ENCODE peak calls at places on chromosome 6, in six cellular contexts. One of them, this sample, is unnamed.

GRCh38 chr6:149389509-149390297 is 10.4 kb upstream of the SUMO4 start:
- DNase-seq in neural crest cell: no peak
- DNase-seq in CD4-positive, alpha-beta T cell: no peak
- DNase-seq in hepatocyte: no peak
- DNase-seq in CD8-positive, alpha-beta T cell: no peak
- DNase-seq in psoas muscle: no peak
- DNase-seq in this sample: no peak

GRCh38 chr6:67361264-67361663 is 1273.8 kb upstream of the ADGRB3 start:
- DNase-seq in neural crest cell: no peak
- DNase-seq in CD4-positive, alpha-beta T cell: no peak
- DNase-seq in hepatocyte: no peak
- DNase-seq in CD8-positive, alpha-beta T cell: no peak
- DNase-seq in psoas muscle: no peak
- DNase-seq in this sample: no peak

GRCh38 chr6:15495375-15495901 is 167.4 kb downstream of the DTNBP1 start:
- DNase-seq in neural crest cell: no peak
- DNase-seq in CD4-positive, alpha-beta T cell: no peak
- DNase-seq in hepatocyte: no peak
- DNase-seq in CD8-positive, alpha-beta T cell: no peak
- DNase-seq in psoas muscle: peak; percentile 92
- DNase-seq in this sample: no peak

GRCh38 chr6:159754401-159754800 is 7.4 kb upstream of the ACAT2 start:
- DNase-seq in neural crest cell: no peak
- DNase-seq in CD4-positive, alpha-beta T cell: no peak
- DNase-seq in hepatocyte: no peak
- DNase-seq in CD8-positive, alpha-beta T cell: no peak
- DNase-seq in psoas muscle: no peak
- DNase-seq in this sample: no peak

GRCh38 chr6:116476021-116476678 is 15.0 kb downstream of the CALHM6 start:
- DNase-seq in neural crest cell: no peak
- DNase-seq in CD4-positive, alpha-beta T cell: no peak
- DNase-seq in hepatocyte: no peak
- DNase-seq in CD8-positive, alpha-beta T cell: no peak
- DNase-seq in psoas muscle: no peak
- DNase-seq in this sample: peak; percentile 57

GRCh38 chr6:16092140-16092539 is 36.7 kb upstream of the MYLIP start:
- DNase-seq in neural crest cell: no peak
- DNase-seq in CD4-positive, alpha-beta T cell: no peak
- DNase-seq in hepatocyte: no peak
- DNase-seq in CD8-positive, alpha-beta T cell: no peak
- DNase-seq in psoas muscle: no peak
- DNase-seq in this sample: no peak

GRCh38 chr6:36054415-36054814 is 26.8 kb downstream of the MAPK14 start:
- DNase-seq in neural crest cell: no peak
- DNase-seq in CD4-positive, alpha-beta T cell: no peak
- DNase-seq in hepatocyte: no peak
- DNase-seq in CD8-positive, alpha-beta T cell: no peak
- DNase-seq in psoas muscle: no peak
- DNase-seq in this sample: no peak

GRCh38 chr6:113102761-113103160 is 754.4 kb upstream of the MARCKS start:
- DNase-seq in neural crest cell: no peak
- DNase-seq in CD4-positive, alpha-beta T cell: no peak
- DNase-seq in hepatocyte: no peak
- DNase-seq in CD8-positive, alpha-beta T cell: no peak
- DNase-seq in psoas muscle: no peak
- DNase-seq in this sample: no peak

GRCh38 chr6:48419992-48420391 is 309.0 kb upstream of the PTCHD4 start:
- DNase-seq in neural crest cell: no peak
- DNase-seq in CD4-positive, alpha-beta T cell: no peak
- DNase-seq in hepatocyte: no peak
- DNase-seq in CD8-positive, alpha-beta T cell: no peak
- DNase-seq in psoas muscle: no peak
- DNase-seq in this sample: no peak

GRCh38 chr6:13172294-13172693 is 156.0 kb downstream of the TBC1D7 start:
- DNase-seq in neural crest cell: no peak
- DNase-seq in CD4-positive, alpha-beta T cell: no peak
- DNase-seq in hepatocyte: no peak
- DNase-seq in CD8-positive, alpha-beta T cell: no peak
- DNase-seq in psoas muscle: no peak
- DNase-seq in this sample: no peak

GRCh38 chr6:139732451-139732850 is 358.0 kb upstream of the CITED2 start:
- DNase-seq in neural crest cell: no peak
- DNase-seq in CD4-positive, alpha-beta T cell: no peak
- DNase-seq in hepatocyte: peak; percentile 22
- DNase-seq in CD8-positive, alpha-beta T cell: no peak
- DNase-seq in psoas muscle: peak; percentile 53
- DNase-seq in this sample: no peak

GRCh38 chr6:103215835-103216234 is 1643.9 kb downstream of the HACE1 start:
- DNase-seq in neural crest cell: no peak
- DNase-seq in CD4-positive, alpha-beta T cell: no peak
- DNase-seq in hepatocyte: no peak
- DNase-seq in CD8-positive, alpha-beta T cell: no peak
- DNase-seq in psoas muscle: no peak
- DNase-seq in this sample: no peak

GRCh38 chr6:83384751-83385150 is 46.1 kb downstream of the ME1 start:
- DNase-seq in neural crest cell: no peak
- DNase-seq in CD4-positive, alpha-beta T cell: no peak
- DNase-seq in hepatocyte: no peak
- DNase-seq in CD8-positive, alpha-beta T cell: no peak
- DNase-seq in psoas muscle: no peak
- DNase-seq in this sample: no peak

GRCh38 chr6:83378621-83379388 is 52.0 kb downstream of the ME1 start:
- DNase-seq in neural crest cell: no peak
- DNase-seq in CD4-positive, alpha-beta T cell: no peak
- DNase-seq in hepatocyte: no peak
- DNase-seq in CD8-positive, alpha-beta T cell: no peak
- DNase-seq in psoas muscle: no peak
- DNase-seq in this sample: no peak

DNA sequence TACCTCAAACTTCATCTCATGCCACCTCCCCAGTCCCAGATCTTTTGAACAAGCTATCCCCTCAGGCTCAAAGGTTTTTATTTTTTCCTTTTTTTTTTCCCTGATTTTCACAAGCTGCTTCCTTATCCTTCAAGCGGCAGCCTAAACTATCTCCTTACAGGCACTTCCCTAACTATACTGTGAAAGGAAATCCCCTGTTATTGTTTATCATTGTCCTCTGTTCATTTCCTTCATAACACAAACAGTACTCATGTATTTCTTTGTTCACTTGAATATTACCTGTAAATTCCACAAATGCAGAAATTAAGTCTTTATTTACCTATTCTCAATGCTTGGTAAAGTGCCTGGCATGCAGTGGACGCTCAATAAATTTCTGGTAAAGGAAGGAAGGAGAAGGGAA is 48.9 kb downstream of the ME1 start:
- DNase-seq in neural crest cell: no peak
- DNase-seq in CD4-positive, alpha-beta T cell: no peak
- DNase-seq in hepatocyte: no peak
- DNase-seq in CD8-positive, alpha-beta T cell: no peak
- DNase-seq in psoas muscle: no peak
- DNase-seq in this sample: no peak
- TF ChIP-seq CTCF in neural crest cell: no peak
- TF ChIP-seq CTCF in CD4-positive, alpha-beta T cell: no peak
- TF ChIP-seq CTCF in hepatocyte: no peak
- TF ChIP-seq CTCF in CD8-positive, alpha-beta T cell: no peak
- TF ChIP-seq CTCF in psoas muscle: no peak
- TF ChIP-seq CTCF in this sample: no peak

GRCh38 chr6:3159805-3160781 is 2.7 kb upstream of the TUBB2A start:
- DNase-seq in neural crest cell: no peak
- DNase-seq in CD4-positive, alpha-beta T cell: peak; percentile 53
- DNase-seq in hepatocyte: peak; percentile 93
- DNase-seq in CD8-positive, alpha-beta T cell: peak; percentile 71
- DNase-seq in psoas muscle: no peak
- DNase-seq in this sample: no peak

GRCh38 chr6:3163248-3163594 is 5.9 kb upstream of the TUBB2A start:
- DNase-seq in neural crest cell: no peak
- DNase-seq in CD4-positive, alpha-beta T cell: no peak
- DNase-seq in hepatocyte: no peak
- DNase-seq in CD8-positive, alpha-beta T cell: no peak
- DNase-seq in psoas muscle: peak; percentile 72
- DNase-seq in this sample: no peak

GRCh38 chr6:3164388-3164787 is 7.0 kb upstream of the TUBB2A start:
- DNase-seq in neural crest cell: no peak
- DNase-seq in CD4-positive, alpha-beta T cell: no peak
- DNase-seq in hepatocyte: no peak
- DNase-seq in CD8-positive, alpha-beta T cell: no peak
- DNase-seq in psoas muscle: no peak
- DNase-seq in this sample: no peak

GRCh38 chr6:3162067-3162497 is 4.7 kb upstream of the TUBB2A start:
- DNase-seq in neural crest cell: no peak
- DNase-seq in CD4-positive, alpha-beta T cell: no peak
- DNase-seq in hepatocyte: peak; percentile 36
- DNase-seq in CD8-positive, alpha-beta T cell: no peak
- DNase-seq in psoas muscle: no peak
- DNase-seq in this sample: no peak

DNA sequence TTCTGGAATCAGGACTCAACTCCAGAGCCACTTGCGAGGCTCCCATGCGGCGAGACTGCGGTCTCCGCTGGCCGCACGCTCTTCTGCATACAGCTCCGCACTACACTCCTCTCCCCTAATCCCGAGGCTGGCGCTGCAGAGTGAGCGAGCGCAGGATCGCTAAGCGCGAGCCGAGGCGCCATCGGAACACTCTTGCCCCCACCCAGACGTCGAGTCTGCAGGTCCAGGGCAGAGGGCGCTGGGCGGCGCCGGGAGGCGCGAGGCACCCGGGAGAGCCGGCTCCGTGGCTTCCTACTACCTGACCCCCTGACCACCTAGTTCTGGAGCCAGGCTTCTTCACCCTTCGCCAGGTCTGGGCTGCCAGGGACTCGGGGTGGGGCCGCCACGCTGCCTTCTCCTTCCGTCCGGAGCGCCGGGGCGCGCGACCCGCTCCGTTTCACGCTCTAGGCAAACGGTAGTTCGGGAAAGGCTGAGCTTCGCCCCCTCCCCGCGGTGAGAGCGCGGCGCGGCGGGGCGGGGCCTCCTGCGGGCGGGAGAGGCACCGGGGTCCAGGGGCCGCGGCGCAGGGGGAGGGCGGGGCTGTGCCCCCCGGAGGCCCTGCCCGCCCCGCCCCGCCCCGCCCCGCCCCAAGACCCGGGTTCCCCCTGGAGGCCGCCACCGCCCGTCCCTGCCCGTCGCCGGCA is 5.4 kb upstream of the TUBB2A start:
- DNase-seq in neural crest cell: peak; percentile 65
- DNase-seq in CD4-positive, alpha-beta T cell: peak; percentile 33
- DNase-seq in hepatocyte: peak; percentile 90
- DNase-seq in CD8-positive, alpha-beta T cell: peak; percentile 61
- DNase-seq in psoas muscle: peak; percentile 83
- DNase-seq in this sample: no peak
- TF ChIP-seq CTCF in neural crest cell: peak; percentile 29
- TF ChIP-seq CTCF in CD4-positive, alpha-beta T cell: no peak
- TF ChIP-seq CTCF in hepatocyte: no peak
- TF ChIP-seq CTCF in CD8-positive, alpha-beta T cell: no peak
- TF ChIP-seq CTCF in psoas muscle: no peak
- TF ChIP-seq CTCF in this sample: no peak

GRCh38 chr6:6810727-6811126 is 222.2 kb downstream of the LY86 start:
- DNase-seq in neural crest cell: no peak
- DNase-seq in CD4-positive, alpha-beta T cell: no peak
- DNase-seq in hepatocyte: no peak
- DNase-seq in CD8-positive, alpha-beta T cell: no peak
- DNase-seq in psoas muscle: no peak
- DNase-seq in this sample: no peak

GRCh38 chr6:6812427-6812826 is 223.9 kb downstream of the LY86 start:
- DNase-seq in neural crest cell: no peak
- DNase-seq in CD4-positive, alpha-beta T cell: no peak
- DNase-seq in hepatocyte: no peak
- DNase-seq in CD8-positive, alpha-beta T cell: no peak
- DNase-seq in psoas muscle: no peak
- DNase-seq in this sample: no peak

GRCh38 chr6:6808343-6808742 is 219.8 kb downstream of the LY86 start:
- DNase-seq in neural crest cell: no peak
- DNase-seq in CD4-positive, alpha-beta T cell: no peak
- DNase-seq in hepatocyte: no peak
- DNase-seq in CD8-positive, alpha-beta T cell: no peak
- DNase-seq in psoas muscle: no peak
- DNase-seq in this sample: no peak

GRCh38 chr6:6808915-6809314 is 220.4 kb downstream of the LY86 start:
- DNase-seq in neural crest cell: no peak
- DNase-seq in CD4-positive, alpha-beta T cell: no peak
- DNase-seq in hepatocyte: no peak
- DNase-seq in CD8-positive, alpha-beta T cell: no peak
- DNase-seq in psoas muscle: no peak
- DNase-seq in this sample: no peak

DNA sequence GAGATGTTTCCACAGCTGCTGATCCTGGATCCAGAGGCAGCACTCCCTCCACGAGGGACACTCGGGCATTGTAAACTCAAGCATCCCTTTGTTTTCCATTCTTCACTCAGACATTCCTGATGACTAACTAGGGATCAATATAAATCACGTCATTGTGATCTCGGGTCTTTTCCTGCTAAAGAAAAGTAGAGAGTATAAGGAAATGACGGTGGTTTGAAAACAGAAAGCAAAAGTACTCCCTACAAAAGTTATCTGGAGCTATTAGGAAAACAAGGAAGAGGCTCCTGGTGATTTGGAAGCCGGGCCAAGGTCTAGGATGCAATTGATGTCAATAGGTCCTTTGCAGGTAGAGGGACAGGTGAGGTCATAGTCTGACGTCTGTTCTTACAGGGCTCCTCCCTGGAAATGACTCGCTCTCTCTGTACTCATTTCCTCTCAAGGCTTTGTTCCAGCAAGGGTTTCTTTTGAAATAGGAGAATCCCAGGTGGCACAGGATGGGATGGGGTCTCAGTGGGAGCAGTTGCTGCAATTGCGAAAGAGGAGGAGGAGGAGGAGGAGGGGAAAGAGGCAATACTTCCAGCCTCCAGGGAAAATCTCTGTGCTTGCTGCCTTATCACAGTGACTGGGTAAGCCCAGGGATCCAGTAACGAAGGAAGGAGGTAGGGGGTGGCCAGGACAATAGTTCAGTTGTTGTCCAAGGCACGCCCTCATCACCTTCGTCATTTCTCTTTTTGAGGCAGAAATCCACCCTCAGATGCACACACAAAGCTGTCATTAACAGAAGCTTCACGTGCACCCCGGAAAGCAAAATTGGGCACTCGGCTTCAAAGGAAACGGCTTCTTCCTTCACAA is 222.9 kb downstream of the LY86 start:
- DNase-seq in neural crest cell: no peak
- DNase-seq in CD4-positive, alpha-beta T cell: peak; percentile 14
- DNase-seq in hepatocyte: peak; percentile 85
- DNase-seq in CD8-positive, alpha-beta T cell: no peak
- DNase-seq in psoas muscle: no peak
- DNase-seq in this sample: no peak
- TF ChIP-seq CTCF in neural crest cell: no peak
- TF ChIP-seq CTCF in CD4-positive, alpha-beta T cell: no peak
- TF ChIP-seq CTCF in hepatocyte: no peak
- TF ChIP-seq CTCF in CD8-positive, alpha-beta T cell: no peak
- TF ChIP-seq CTCF in psoas muscle: no peak
- TF ChIP-seq CTCF in this sample: no peak

GRCh38 chr6:150905769-150906168 is 40.3 kb downstream of the MTHFD1L start:
- DNase-seq in neural crest cell: no peak
- DNase-seq in CD4-positive, alpha-beta T cell: no peak
- DNase-seq in hepatocyte: no peak
- DNase-seq in CD8-positive, alpha-beta T cell: no peak
- DNase-seq in psoas muscle: no peak
- DNase-seq in this sample: no peak
- TF ChIP-seq CTCF in neural crest cell: peak; percentile 38
- TF ChIP-seq CTCF in CD4-positive, alpha-beta T cell: no peak
- TF ChIP-seq CTCF in hepatocyte: peak; percentile 14
- TF ChIP-seq CTCF in CD8-positive, alpha-beta T cell: no peak
- TF ChIP-seq CTCF in psoas muscle: peak; percentile 3
- TF ChIP-seq CTCF in this sample: peak; percentile 51